ENCODE peak calls at places on chromosomes 2 and 18, in four cellular contexts. M, N, Q and H are unnamed samples.

GRCh38 chr2:233563663-233564430 is 2.7 kb downstream of the USP40 start:
- DNase-seq in M (no peak), N (no peak), Q (no peak), H (no peak)

GRCh38 chr2:232697807-232698110 is 628 bp downstream of the GIGYF2 start:
- DNase-seq in M (no peak), N (no peak), Q (no peak), H (no peak)

GRCh38 chr2:120758181-120759048 is 22.7 kb downstream of the GLI2 start:
- DNase-seq in M (no peak), N (peak; percentile 78), Q (peak; percentile 51), H (no peak)

GRCh38 chr2:8837795-8838140 is 355 bp upstream of the KIDINS220 start:
- DNase-seq in M (no peak), N (no peak), Q (peak; percentile 37), H (no peak)

GRCh38 chr18:12579775-12580174 is 78.1 kb downstream of the SPIRE1 start:
- DNase-seq in M (no peak), N (no peak), Q (no peak), H (no peak)

GRCh38 chr18:13973061-13973460 is 57.7 kb upstream of the MC2R start:
- DNase-seq in M (no peak), N (no peak), Q (no peak), H (no peak)

GRCh38 chr2:224885836-224886547 is 156.3 kb downstream of the DOCK10 start:
- DNase-seq in M (no peak), N (no peak), Q (no peak), H (no peak)

GRCh38 chr2:202762546-202762945 is 109.0 kb downstream of the ICA1L start:
- DNase-seq in M (no peak), N (no peak), Q (no peak), H (no peak)

GRCh38 chr2:178704876-178705275 is 102.3 kb downstream of the TTN start:
- DNase-seq in M (no peak), N (no peak), Q (no peak), H (no peak)

GRCh38 chr2:174332607-174333001 is 2.1 kb upstream of the SP9 start:
- DNase-seq in M (no peak), N (no peak), Q (no peak), H (no peak)

GRCh38 chr18:8800445-8800844 is 95.1 kb downstream of the MTCL1 start:
- DNase-seq in M (peak; percentile 84), N (no peak), Q (no peak), H (no peak)

GRCh38 chr18:25561923-25562322 is 210.0 kb upstream of the ZNF521 start:
- DNase-seq in M (peak; percentile 2), N (no peak), Q (no peak), H (no peak)

GRCh38 chr2:167957662-167958061 is 289.7 kb downstream of the STK39 start:
- DNase-seq in M (no peak), N (no peak), Q (no peak), H (no peak)

GRCh38 chr2:74399785-74400184 is 19.7 kb upstream of the DCTN1 start:
- DNase-seq in M (no peak), N (no peak), Q (no peak), H (peak; percentile 40)

GRCh38 chr2:144607899-144608477 is 88.1 kb upstream of the ZEB2 start:
- DNase-seq in M (no peak), N (no peak), Q (no peak), H (no peak)

GRCh38 chr18:74457043-74457742 is at the start of gene DIPK1C:
- DNase-seq in M (no peak), N (no peak), Q (no peak), H (no peak)

GRCh38 chr2:177585234-177585863 is 192.8 kb downstream of the AGPS start:
- DNase-seq in M (no peak), N (no peak), Q (no peak), H (no peak)

GRCh38 chr2:202091476-202091875 is 18.4 kb downstream of the KIAA2012 start:
- DNase-seq in M (no peak), N (no peak), Q (no peak), H (no peak)

GRCh38 chr2:73920577-73921545 is 5.8 kb upstream of the DGUOK start:
- DNase-seq in M (no peak), N (peak; percentile 57), Q (peak; percentile 64), H (peak; percentile 80)

GRCh38 chr18:69947361-69948106 is at the start of gene CD226:
- DNase-seq in M (no peak), N (no peak), Q (no peak), H (no peak)

GRCh38 chr2:128788636-128789220 is 470.1 kb upstream of the HS6ST1 start:
- DNase-seq in M (no peak), N (no peak), Q (no peak), H (no peak)

GRCh38 chr18:25467226-25468065 is 115.5 kb upstream of the ZNF521 start:
- DNase-seq in M (no peak), N (peak; percentile 93), Q (no peak), H (no peak)

GRCh38 chr18:40367576-40367975 is 1587.5 kb upstream of the PIK3C3 start:
- DNase-seq in M (no peak), N (no peak), Q (no peak), H (no peak)

GRCh38 chr2:234245945-234246344 is 195.4 kb downstream of the SPP2 start:
- DNase-seq in M (no peak), N (no peak), Q (no peak), H (no peak)

GRCh38 chr2:9950521-9951271 is 797 bp upstream of the GRHL1 start:
- DNase-seq in M (no peak), N (peak; percentile 72), Q (peak; percentile 67), H (peak; percentile 59)

GRCh38 chr2:172560721-172561120 is 4.8 kb downstream of the PDK1 start:
- DNase-seq in M (no peak), N (no peak), Q (no peak), H (no peak)

GRCh38 chr2:241048949-241049343 is 50.5 kb downstream of the SNED1 start:
- DNase-seq in M (no peak), N (no peak), Q (no peak), H (no peak)

GRCh38 chr2:73908689-73909652 is 16.2 kb downstream of the ACTG2 start:
- DNase-seq in M (no peak), N (no peak), Q (no peak), H (no peak)

GRCh38 chr2:236818281-236819045 is 248.8 kb downstream of the ACKR3 start:
- DNase-seq in M (no peak), N (no peak), Q (no peak), H (no peak)

GRCh38 chr2:109712746-109713145 is 81.4 kb upstream of the RGPD5 start:
- DNase-seq in M (no peak), N (no peak), Q (no peak), H (no peak)

GRCh38 chr18:48897531-48897930 is 53.2 kb downstream of the SMAD7 start:
- DNase-seq in M (no peak), N (no peak), Q (no peak), H (no peak)
- H3K9me3 ChIP-seq in M (no peaks in the 10 kb centered on the region), N (peaks cover 4% of the 10 kb centered on the region), Q (no peaks in the 10 kb centered on the region), H (no peaks in the 10 kb centered on the region)

GRCh38 chr2:55017880-55018279 is 32.4 kb downstream of the RTN4 start:
- DNase-seq in M (no peak), N (no peak), Q (no peak), H (no peak)
- H3K4me1 ChIP-seq in M (peaks cover 55% of the 10 kb centered on the region), N (peaks cover 19% of the 10 kb centered on the region), Q (peaks cover 17% of the 10 kb centered on the region), H (peaks cover 41% of the 10 kb centered on the region)

DNA sequence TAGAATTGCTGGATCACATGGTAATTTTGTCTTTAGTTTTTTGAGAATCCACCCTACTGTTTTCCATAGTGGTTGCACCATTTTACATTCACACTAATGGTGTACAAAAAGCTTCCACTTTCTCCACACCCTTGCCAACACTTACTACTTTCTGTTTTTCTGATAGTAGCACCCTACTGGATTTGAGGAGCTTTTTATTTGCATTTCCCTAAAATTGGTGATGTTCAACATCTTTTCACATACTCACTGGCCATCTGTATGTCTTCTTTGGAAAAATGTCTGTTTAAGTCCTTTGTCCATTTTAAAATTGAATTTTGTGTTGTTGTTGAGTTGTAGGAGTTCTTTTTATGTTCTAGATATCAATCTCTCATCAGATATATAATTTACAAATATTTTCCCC is 3.5 kb downstream of the POLR1A start:
- DNase-seq in M (no peak), N (no peak), Q (no peak), H (no peak)
- H3K36me3 ChIP-seq in M (peaks cover 19% of the 10 kb centered on the region), N (peaks cover 11% of the 10 kb centered on the region), Q (no peaks in the 10 kb centered on the region), H (peaks cover 62% of the 10 kb centered on the region)

DNA sequence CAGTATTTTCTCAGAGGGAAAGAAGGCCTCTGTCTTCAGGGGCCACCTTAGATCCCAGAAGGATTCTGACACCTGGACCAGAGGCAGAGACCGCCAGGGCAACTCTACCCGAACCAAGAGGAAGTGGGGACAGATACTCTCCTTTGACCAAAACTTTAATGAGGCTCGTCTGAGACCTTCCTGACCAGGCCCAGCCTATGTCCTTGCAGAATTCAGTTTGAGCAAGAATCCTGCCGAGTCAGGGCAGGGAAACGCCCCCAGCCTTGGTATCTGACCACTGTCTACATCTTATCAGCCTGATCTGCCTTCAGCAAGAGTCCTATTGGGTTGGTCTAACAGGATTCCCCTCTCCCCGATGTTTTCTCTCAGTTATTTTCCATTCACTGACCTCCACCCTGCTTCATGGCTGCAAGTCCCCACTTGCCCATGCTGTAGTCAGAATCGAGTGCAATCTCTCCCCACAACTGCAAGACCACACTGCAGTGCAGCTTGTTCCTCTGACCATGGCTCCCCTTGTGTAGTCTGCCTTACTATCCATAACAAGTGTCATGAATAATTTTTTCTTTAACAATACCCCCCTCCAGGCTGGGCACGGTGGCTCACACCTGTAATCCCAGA is 95.0 kb downstream of the MSH2 start:
- DNase-seq in M (no peak), N (no peak), Q (no peak), H (no peak)
- H3K9me3 ChIP-seq in M (peaks cover 8% of the 10 kb centered on the region), N (no peaks in the 10 kb centered on the region), Q (peaks cover 19% of the 10 kb centered on the region), H (peaks cover 6% of the 10 kb centered on the region)

GRCh38 chr2:106097370-106098000 is 96.6 kb downstream of the UXS1 start:
- DNase-seq in M (no peak), N (no peak), Q (no peak), H (no peak)

GRCh38 chr2:106094101-106094860 is 99.8 kb downstream of the UXS1 start:
- DNase-seq in M (no peak), N (no peak), Q (no peak), H (no peak)

GRCh38 chr2:106096446-106097369 is 97.4 kb downstream of the UXS1 start:
- DNase-seq in M (no peak), N (no peak), Q (no peak), H (no peak)

GRCh38 chr2:106098081-106098480 is 96.0 kb downstream of the UXS1 start:
- DNase-seq in M (no peak), N (no peak), Q (no peak), H (no peak)

DNA sequence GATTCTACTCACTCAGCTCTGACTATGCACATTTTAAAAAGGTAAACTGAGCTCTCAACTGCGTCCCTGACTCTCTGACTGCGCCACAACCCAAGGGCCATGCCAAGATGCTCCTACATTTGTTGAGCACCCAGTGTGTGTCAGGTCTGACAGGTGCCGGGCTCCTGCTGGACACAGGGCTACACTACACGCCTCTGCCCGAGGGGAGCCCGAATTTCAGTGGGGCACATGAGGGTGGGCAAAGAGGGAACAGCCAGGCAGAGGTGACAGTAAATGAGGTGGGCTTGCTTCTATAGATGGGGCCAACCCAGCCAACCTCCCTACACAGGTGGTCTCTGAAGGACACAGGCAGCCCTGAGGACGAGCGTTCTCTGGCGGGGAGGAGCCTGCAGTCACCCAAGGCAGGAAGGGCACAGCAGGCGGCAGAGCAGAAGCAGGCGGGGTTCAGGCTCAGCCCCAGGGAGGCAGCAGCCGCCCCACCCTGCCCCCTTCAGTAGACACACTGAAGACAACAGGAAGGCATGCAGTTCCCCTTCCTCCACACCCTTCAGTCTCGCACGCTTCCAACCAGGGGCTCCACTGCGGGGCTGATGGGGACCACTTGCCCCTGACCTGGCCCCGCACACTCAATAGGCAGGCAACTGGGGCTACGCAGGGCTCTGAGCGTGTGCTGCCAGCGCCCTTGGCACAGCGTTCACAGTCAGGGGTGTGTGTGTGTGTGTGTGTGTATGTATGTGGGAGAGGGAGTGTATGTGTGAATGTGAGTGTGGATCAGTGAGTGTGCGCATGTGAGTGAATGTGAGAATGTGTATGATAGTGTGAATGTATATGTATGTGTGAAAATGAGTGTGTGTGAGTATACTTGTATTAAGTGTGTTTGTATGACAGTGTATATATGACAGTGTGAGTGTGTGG is 98.4 kb downstream of the UXS1 start:
- DNase-seq in M (no peak), N (no peak), Q (peak; percentile 51), H (no peak)
- H3K4me1 ChIP-seq in M (no peaks in the 10 kb centered on the region), N (no peaks in the 10 kb centered on the region), Q (no peaks in the 10 kb centered on the region), H (no peaks in the 10 kb centered on the region)